ENCODE peak calls at places on chromosome 20, in six cellular contexts. K is PC-3, Z is progenitor cell of endocrine pancreas, M is globus pallidus, T is heart left ventricle, Q is left ventricle myocardium inferior. R is an unnamed sample.

GRCh38 chr20:58691773-58692578 is 624 bp upstream of the NPEPL1 start:
- DNase-seq in Q (peak; percentile 56), T (peak; percentile 76), K (no peak), M (peak; percentile 18), Z (no peak), R (no peak)

GRCh38 chr20:14566505-14566904 is 229.1 kb upstream of the FLRT3 start:
- DNase-seq in Z (no peak), T (no peak), M (no peak), K (peak; percentile 13), Q (no peak), R (no peak)

GRCh38 chr20:11432407-11432806 is 485.3 kb upstream of the BTBD3 start:
- DNase-seq in Z (no peak), K (peak; percentile 92), Q (no peak), M (no peak), T (no peak), R (no peak)

GRCh38 chr20:11677445-11678235 is 240.1 kb upstream of the BTBD3 start:
- DNase-seq in K (no peak), Q (no peak), Z (no peak), M (no peak), T (no peak), R (no peak)

GRCh38 chr20:20860078-20860806 is 147.8 kb upstream of the RALGAPA2 start:
- DNase-seq in T (peak; percentile 90), Q (peak; percentile 83), K (peak; percentile 98), M (peak; percentile 88), Z (peak; percentile 96), R (no peak)

GRCh38 chr20:35617397-35618031 is 1.9 kb downstream of the SPAG4 start:
- DNase-seq in K (peak; percentile 83), Q (peak; percentile 58), Z (no peak), M (no peak), T (peak; percentile 74), R (no peak)

GRCh38 chr20:62685781-62686555 is 22.7 kb upstream of the NTSR1 start:
- DNase-seq in Z (no peak), M (peak; percentile 17), K (peak; percentile 49), T (no peak), Q (peak; percentile 29), R (no peak)

GRCh38 chr20:39291301-39291700 is 329.2 kb downstream of the DHX35 start:
- DNase-seq in Z (no peak), K (peak; percentile 14), Q (no peak), M (no peak), T (no peak), R (no peak)

GRCh38 chr20:57654363-57654997 is 34.3 kb upstream of the ZBP1 start:
- DNase-seq in M (peak; percentile 49), Z (peak; percentile 60), T (no peak), K (peak; percentile 79), Q (no peak), R (peak; percentile 53)

GRCh38 chr20:32155017-32155965 is 45.8 kb downstream of the TM9SF4 start:
- DNase-seq in Q (peak; percentile 81), Z (no peak), T (peak; percentile 89), M (peak; percentile 65), K (peak; percentile 73), R (peak; percentile 53)

GRCh38 chr20:5451643-5452210 is 135.0 kb upstream of the PROKR2 start:
- DNase-seq in Z (no peak), K (no peak), T (no peak), M (no peak), Q (no peak), R (no peak)

GRCh38 chr20:22795897-22796296 is 211.5 kb upstream of the FOXA2 start:
- DNase-seq in Q (peak; percentile 37), T (no peak), K (peak; percentile 97), M (no peak), Z (no peak), R (no peak)

GRCh38 chr20:52852695-52853094 is 119.5 kb upstream of the TSHZ2 start:
- DNase-seq in M (no peak), Q (no peak), Z (no peak), T (no peak), K (no peak), R (no peak)

GRCh38 chr20:6637160-6637579 is 130.3 kb upstream of the BMP2 start:
- DNase-seq in K (no peak), Q (no peak), M (no peak), T (no peak), Z (no peak), R (no peak)

GRCh38 chr20:6185268-6185667 is 62.4 kb upstream of the FERMT1 start:
- DNase-seq in T (no peak), K (peak; percentile 15), Q (no peak), M (no peak), Z (no peak), R (no peak)

GRCh38 chr20:24842591-24843442 is 106.3 kb upstream of the CST7 start:
- DNase-seq in M (peak; percentile 16), Q (no peak), K (no peak), T (no peak), Z (no peak), R (no peak)

GRCh38 chr20:48454721-48455490 is 372.9 kb downstream of the PREX1 start:
- DNase-seq in Q (no peak), T (peak; percentile 45), Z (no peak), M (no peak), K (no peak), R (no peak)

GRCh38 chr20:728022-728944 is 40.0 kb downstream of the SLC52A3 start:
- DNase-seq in M (no peak), Z (peak; percentile 76), Q (peak; percentile 59), K (peak; percentile 65), T (no peak), R (no peak)

GRCh38 chr20:49595811-49596545 is 28.0 kb upstream of the PTGIS start:
- DNase-seq in T (peak; percentile 56), Q (no peak), K (no peak), M (no peak), Z (no peak), R (no peak)

GRCh38 chr20:57629976-57630525 is 9.8 kb upstream of the ZBP1 start:
- DNase-seq in Q (no peak), Z (no peak), K (no peak), T (no peak), M (peak; percentile 15), R (no peak)

GRCh38 chr20:18926972-18927371 is 113.4 kb downstream of the SCP2D1 start:
- DNase-seq in Q (no peak), Z (no peak), K (peak; percentile 38), M (no peak), T (no peak), R (no peak)

GRCh38 chr20:19903168-19903676 is 113.9 kb upstream of the NAA20 start:
- DNase-seq in Q (no peak), K (no peak), M (peak; percentile 60), T (no peak), Z (no peak), R (no peak)

GRCh38 chr20:3843490-3843889 is 3.1 kb upstream of the MAVS start:
- DNase-seq in Z (no peak), T (no peak), K (peak; percentile 86), Q (no peak), M (no peak), R (no peak)

GRCh38 chr20:4026093-4026601 is 10.8 kb upstream of the RNF24 start:
- DNase-seq in T (no peak), M (no peak), Z (no peak), K (peak; percentile 75), Q (no peak), R (no peak)

GRCh38 chr20:44914924-44915323 is 5.1 kb downstream of the PABPC1L start:
- DNase-seq in Z (no peak), T (no peak), M (no peak), Q (no peak), K (no peak), R (no peak)

GRCh38 chr20:7926767-7927166 is 13.5 kb downstream of the HAO1 start:
- DNase-seq in M (no peak), Q (no peak), K (peak; percentile 67), Z (no peak), T (no peak), R (no peak)

GRCh38 chr20:32006841-32007786 is 3.1 kb upstream of the CCM2L start:
- DNase-seq in M (no peak), K (no peak), Q (no peak), Z (no peak), T (no peak), R (no peak)

GRCh38 chr20:10673176-10673830 is 496 bp downstream of the JAG1 start:
- DNase-seq in Z (peak; percentile 18), M (no peak), K (no peak), Q (no peak), T (peak; percentile 77), R (no peak)

GRCh38 chr20:52649727-52650126 is 322.4 kb upstream of the TSHZ2 start:
- DNase-seq in Q (no peak), T (no peak), M (no peak), K (no peak), Z (no peak), R (no peak)

GRCh38 chr20:21102691-21103311 is 3.4 kb downstream of the LINC00237 start:
- DNase-seq in Q (peak; percentile 40), K (no peak), T (peak; percentile 76), Z (peak; percentile 22), M (peak; percentile 80), R (no peak)

GRCh38 chr20:51705400-51705799 is 62.8 kb downstream of the ATP9A start:
- DNase-seq in T (no peak), K (no peak), M (no peak), Z (no peak), Q (no peak), R (no peak)

GRCh38 chr20:31710423-31711250 is 12.0 kb downstream of the BCL2L1 start:
- DNase-seq in Z (no peak), T (peak; percentile 73), Q (peak; percentile 70), M (no peak), K (peak; percentile 47), R (no peak)

GRCh38 chr20:57060407-57061057 is 205.9 kb downstream of the BMP7 start:
- DNase-seq in Q (no peak), M (no peak), Z (no peak), K (peak; percentile 96), T (no peak), R (peak; percentile 37)

GRCh38 chr20:57653546-57653900 is 33.3 kb upstream of the ZBP1 start:
- DNase-seq in K (no peak), Z (no peak), Q (no peak), M (no peak), T (no peak), R (peak; percentile 75)

GRCh38 chr20:47681977-47682812 is 103.1 kb downstream of the SULF2 start:
- DNase-seq in Q (peak; percentile 80), K (no peak), M (peak; percentile 35), T (peak; percentile 83), Z (no peak), R (no peak)

GRCh38 chr20:2349801-2350200 is 30.9 kb upstream of the TGM6 start:
- DNase-seq in Q (no peak), M (no peak), T (no peak), K (peak; percentile 49), Z (no peak), R (no peak)

GRCh38 chr20:63330084-63330760 is 30.9 kb downstream of the CHRNA4 start:
- DNase-seq in Q (peak; percentile 9), T (peak; percentile 42), K (no peak), Z (no peak), M (no peak), R (peak; percentile 81)

GRCh38 chr20:41169791-41170351 is 32.5 kb downstream of the PLCG1 start:
- DNase-seq in T (peak; percentile 55), M (no peak), K (peak; percentile 76), Q (no peak), Z (no peak), R (peak; percentile 68)

GRCh38 chr20:34222208-34222607 is 19.0 kb upstream of the ASIP start:
- DNase-seq in K (peak; percentile 47), M (no peak), Q (no peak), Z (no peak), T (no peak), R (no peak)